ENCODE peak calls at places on chromosomes 5 and 9, in five cellular contexts. M, R, A, B and V are unnamed samples.

GRCh38 chr5:153014194-153014593 is 476.3 kb upstream of the GRIA1 start:
- DNase-seq in A (no peak), B (no peak), M (no peak), R (no peak), V (no peak)

GRCh38 chr5:61949054-61949679 is 356.8 kb upstream of the KIF2A start:
- DNase-seq in R (no peak), M (no peak), B (no peak), A (no peak), V (no peak)

GRCh38 chr9:125241863-125242739 is 958 bp upstream of the HSPA5 start:
- DNase-seq in M (no peak), A (no peak), R (peak; percentile 20), B (no peak), V (no peak)

GRCh38 chr5:141960018-141960417 is 2.0 kb upstream of the PCDH12 start:
- DNase-seq in R (no peak), M (no peak), B (no peak), A (no peak), V (peak; percentile 36)

GRCh38 chr5:132472431-132472830 is 18.1 kb downstream of the IRF1 start:
- DNase-seq in B (no peak), A (no peak), R (no peak), M (no peak), V (no peak)

GRCh38 chr5:139812323-139812722 is 16.7 kb downstream of the PSD2 start:
- DNase-seq in M (no peak), R (no peak), B (no peak), A (no peak), V (no peak)

GRCh38 chr5:175845229-175845628 is 26.1 kb upstream of the CPLX2 start:
- DNase-seq in R (no peak), M (no peak), A (no peak), B (no peak), V (no peak)

GRCh38 chr9:137454145-137454505 is 5.0 kb downstream of the NSMF start:
- DNase-seq in A (no peak), M (peak; percentile 68), B (no peak), R (peak; percentile 68), V (peak; percentile 72)

GRCh38 chr5:37838933-37839341 is 904 bp downstream of the GDNF start:
- DNase-seq in A (no peak), B (no peak), M (no peak), R (no peak), V (no peak)

GRCh38 chr5:154005648-154006047 is 33.1 kb downstream of the FAM114A2 start:
- DNase-seq in R (no peak), B (no peak), M (no peak), A (no peak), V (no peak)

GRCh38 chr5:445591-445990 is 2.6 kb downstream of the EXOC3 start:
- DNase-seq in B (no peak), A (no peak), M (peak; percentile 10), R (no peak), V (no peak)

GRCh38 chr9:84258371-84258770 is 82.2 kb downstream of the SLC28A3 start:
- DNase-seq in A (no peak), M (no peak), B (no peak), R (no peak), V (no peak)

GRCh38 chr5:126509339-126509738 is 85.7 kb downstream of the ALDH7A1 start:
- DNase-seq in M (peak; percentile 39), R (no peak), A (no peak), B (no peak), V (no peak)

GRCh38 chr5:91983869-91984268 is 600.8 kb upstream of the ARRDC3 start:
- DNase-seq in M (no peak), A (no peak), B (peak; percentile 11), R (no peak), V (no peak)

GRCh38 chr5:116137544-116138378 is 52.9 kb downstream of the COMMD10 start:
- DNase-seq in R (no peak), B (peak; percentile 62), M (no peak), A (peak; percentile 12), V (peak; percentile 68)

GRCh38 chr9:31253800-31254762 is 1130.4 kb upstream of the ACO1 start:
- DNase-seq in B (no peak), A (no peak), R (no peak), M (no peak), V (no peak)

GRCh38 chr5:10600629-10601245 is 36.9 kb downstream of the ANKRD33B start:
- DNase-seq in B (no peak), M (no peak), R (no peak), A (no peak), V (peak; percentile 70)

GRCh38 chr9:99190597-99191283 is 31.0 kb downstream of the ALG2 start:
- DNase-seq in R (no peak), A (no peak), M (no peak), B (no peak), V (no peak)

GRCh38 chr5:171131499-171131898 is 177.5 kb upstream of the TLX3 start:
- DNase-seq in M (no peak), R (no peak), B (no peak), A (no peak), V (no peak)

GRCh38 chr5:90709323-90710148 is 150.9 kb downstream of the ADGRV1 start:
- DNase-seq in M (peak; percentile 19), B (peak; percentile 25), R (peak; percentile 51), A (no peak), V (peak; percentile 15)

GRCh38 chr9:100472725-100473261 is at the start of gene TMEFF1:
- DNase-seq in A (no peak), B (peak; percentile 26), R (peak; percentile 15), M (peak; percentile 24), V (peak; percentile 46)

GRCh38 chr5:131230406-131230805 is 33.4 kb upstream of the CDC42SE2 start:
- DNase-seq in B (no peak), R (no peak), A (no peak), M (no peak), V (no peak)

GRCh38 chr9:27183151-27183550 is 74.1 kb downstream of the TEK start:
- DNase-seq in B (no peak), M (no peak), A (no peak), R (no peak), V (no peak)

GRCh38 chr9:94554439-94555331 is at the start of gene PCAT7:
- DNase-seq in M (no peak), R (peak; percentile 77), B (no peak), A (peak; percentile 12), V (peak; percentile 26)

GRCh38 chr5:3613726-3614125 is 18.1 kb downstream of the IRX1 start:
- DNase-seq in M (no peak), R (no peak), B (no peak), A (no peak), V (no peak)
- TF ChIP-seq POLR2A in M (no peak), R (no peak), B (no peak), A (no peak), V (no peak)

GRCh38 chr9:128696923-128697707 is 5.2 kb upstream of the PKN3 start:
- DNase-seq in A (no peak), R (no peak), M (no peak), B (no peak), V (no peak)
- TF ChIP-seq POLR2A in A (no peak), R (no peak), M (no peak), B (no peak), V (no peak)

DNA sequence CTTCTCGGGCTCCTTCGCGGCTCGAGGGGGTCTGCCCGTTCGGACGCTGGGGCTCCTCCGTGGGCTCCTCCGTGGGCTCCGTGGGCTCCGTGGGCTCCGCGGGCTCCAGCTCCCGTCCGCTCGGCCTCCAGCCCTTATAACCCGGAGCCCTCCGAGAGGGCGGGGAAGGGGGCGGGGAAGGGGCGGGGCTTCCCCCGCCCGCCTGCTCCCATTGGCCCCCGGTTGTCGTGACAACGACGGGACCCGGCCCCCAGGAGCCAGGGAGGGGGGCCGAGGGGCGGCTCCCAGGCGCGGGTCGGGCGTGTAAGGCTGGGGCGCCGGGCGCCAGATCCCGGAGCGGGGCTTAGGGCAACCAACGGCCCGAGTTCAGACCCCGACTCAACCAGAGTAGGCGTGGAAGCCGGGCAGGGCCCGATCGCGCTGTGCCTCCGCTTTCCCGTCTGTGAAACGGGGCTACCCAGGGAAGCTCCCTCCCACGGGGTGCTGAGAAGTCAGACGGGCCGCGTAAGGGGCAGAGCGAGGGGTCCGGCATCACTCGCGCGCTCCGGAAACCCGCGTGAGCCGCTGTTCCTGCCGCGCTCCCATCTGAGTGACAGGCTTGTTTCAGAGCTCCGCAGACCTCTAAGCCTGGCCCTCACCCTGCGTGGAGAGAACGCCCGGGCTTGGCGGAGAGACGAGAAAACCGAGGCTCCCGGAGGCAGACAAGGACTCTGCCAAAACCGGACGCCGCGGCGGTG is at the start of gene GFPT2:
- DNase-seq in M (peak; percentile 91), B (peak; percentile 64), A (no peak), R (peak; percentile 85), V (peak; percentile 58)
- TF ChIP-seq POLR2A in M (peak; percentile 82), B (peak; percentile 93), A (no peak), R (no peak), V (no peak)

GRCh38 chr9:88258587-88258986 is 120.3 kb upstream of the SPATA31C2 start:
- DNase-seq in B (no peak), R (no peak), A (no peak), M (no peak), V (no peak)
- TF ChIP-seq POLR2A in B (no peak), R (no peak), A (no peak), M (no peak), V (no peak)

DNA sequence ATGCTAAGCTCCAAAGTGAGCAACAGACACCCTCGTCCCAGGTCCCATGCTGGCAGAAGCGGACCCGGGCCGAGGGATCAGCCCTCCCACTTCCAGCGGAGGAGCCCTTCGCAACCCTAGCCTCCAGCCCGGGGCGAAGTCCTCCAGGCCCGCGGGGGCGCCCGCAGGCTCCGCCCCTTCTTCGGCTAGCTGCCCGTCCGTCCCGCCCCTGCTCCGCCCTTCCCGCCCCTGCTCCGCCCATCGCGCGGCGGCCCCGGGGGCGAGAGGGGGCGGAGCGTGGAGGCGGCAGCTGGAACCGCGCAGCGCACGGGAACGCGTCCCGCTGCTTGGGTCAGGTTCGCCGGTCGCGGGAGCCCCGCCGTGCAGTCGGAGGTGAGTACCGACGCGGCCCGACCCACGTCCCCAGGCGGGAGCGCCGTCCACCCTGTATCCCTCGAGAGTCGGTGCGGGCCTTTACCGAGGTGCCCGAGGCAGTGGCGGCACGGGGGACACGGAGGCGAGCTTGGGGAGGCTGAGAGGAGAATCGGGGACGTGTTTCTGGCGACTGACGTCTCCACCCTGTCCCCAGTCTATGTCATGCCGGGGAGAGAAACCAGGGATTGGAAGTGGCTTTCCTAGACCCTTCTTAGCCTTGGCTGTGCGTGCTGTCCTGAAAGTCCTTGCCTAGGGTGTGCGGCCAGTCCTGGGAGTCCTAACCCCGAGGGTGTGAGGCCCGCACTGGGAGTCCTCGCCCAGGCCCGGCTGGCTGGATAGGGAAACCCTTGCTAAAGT is at the start of gene ACO1:
- DNase-seq in M (peak; percentile 91), R (peak; percentile 93), A (peak; percentile 28), B (peak; percentile 82), V (peak; percentile 90)
- TF ChIP-seq POLR2A in M (peak; percentile 83), R (peak; percentile 79), A (peak; percentile 82), B (no peak), V (peak; percentile 55)